ENCODE peak calls at places on chromosome 19, in seven cellular contexts. Q is heart right ventricle, G is tibial nerve, O is ascending aorta, M is IMR-90, F is colonic mucosa, S is HL-60. N is an unnamed sample.

GRCh38 chr19:34976611-34977010 is 12.6 kb upstream of the ZNF792 start:
- DNase-seq in F (no peak), S (no peak), Q (no peak), M (no peak), G (no peak), O (no peak), N (no peak)

GRCh38 chr19:39200818-39201145 is 3.3 kb downstream of the SYCN start:
- DNase-seq in G (no peak), S (no peak), M (no peak), O (no peak), F (no peak), Q (no peak), N (no peak)

GRCh38 chr19:44740351-44740824 is 8.1 kb upstream of the BCL3 start:
- DNase-seq in M (no peak), S (no peak), O (no peak), F (peak; percentile 34), G (no peak), Q (no peak), N (no peak)

GRCh38 chr19:32240316-32240715 is 105.1 kb upstream of the ZNF507 start:
- DNase-seq in O (no peak), F (no peak), Q (no peak), G (no peak), S (no peak), M (no peak), N (no peak)

GRCh38 chr19:39996218-39996810 is 546 bp upstream of the ZNF546 start:
- DNase-seq in F (no peak), O (peak; percentile 70), S (no peak), G (no peak), M (peak; percentile 70), Q (no peak), N (peak; percentile 43)

GRCh38 chr19:56740478-56740877 is 68.9 kb upstream of the ZNF835 start:
- DNase-seq in S (no peak), G (no peak), O (no peak), Q (no peak), F (no peak), M (no peak), N (no peak)

GRCh38 chr19:45087531-45087930 is 5.4 kb upstream of the PPP1R37 start:
- DNase-seq in G (no peak), S (no peak), F (no peak), M (no peak), Q (no peak), O (no peak), N (no peak)

GRCh38 chr19:37217855-37218591 is at the start of gene ZNF383:
- DNase-seq in G (peak; percentile 60), O (peak; percentile 91), Q (peak; percentile 87), S (peak; percentile 90), F (peak; percentile 90), M (peak; percentile 84), N (peak; percentile 94)

GRCh38 chr19:19623383-19623782 is 4.6 kb downstream of the LPAR2 start:
- DNase-seq in M (no peak), Q (no peak), S (no peak), F (no peak), O (no peak), G (no peak), N (no peak)

GRCh38 chr19:44657211-44657921 is 13.7 kb downstream of the PVR start:
- DNase-seq in Q (peak; percentile 71), S (peak; percentile 28), M (peak; percentile 68), G (peak; percentile 37), O (peak; percentile 78), F (peak; percentile 68), N (peak; percentile 77)

GRCh38 chr19:32976223-32976805 is 4.3 kb downstream of the FAAP24 start:
- DNase-seq in O (peak; percentile 70), S (no peak), Q (peak; percentile 69), G (peak; percentile 65), F (peak; percentile 88), M (peak; percentile 62), N (peak; percentile 83)

GRCh38 chr19:8616861-8617260 is 6.3 kb upstream of the ADAMTS10 start:
- DNase-seq in S (no peak), M (no peak), Q (no peak), F (no peak), O (no peak), G (no peak), N (no peak)

GRCh38 chr19:41297628-41298326 is 12.2 kb upstream of the CCDC97 start:
- DNase-seq in Q (no peak), S (no peak), G (no peak), M (no peak), O (no peak), F (no peak), N (no peak)

GRCh38 chr19:49339364-49340068 is 4.3 kb downstream of the CD37 start:
- DNase-seq in M (peak; percentile 50), O (peak; percentile 94), S (no peak), Q (peak; percentile 88), G (peak; percentile 73), F (peak; percentile 86), N (no peak)

GRCh38 chr19:31733591-31733990 is 384.4 kb upstream of the TSHZ3 start:
- DNase-seq in Q (no peak), S (no peak), G (no peak), F (no peak), O (no peak), M (no peak), N (no peak)

GRCh38 chr19:20371911-20372310 is 193.7 kb downstream of the ZNF737 start:
- DNase-seq in S (no peak), Q (no peak), F (no peak), O (no peak), M (no peak), G (no peak), N (no peak)

GRCh38 chr19:34461375-34462100 is 20.0 kb upstream of the WTIP start:
- DNase-seq in O (peak; percentile 71), S (no peak), M (peak; percentile 65), F (no peak), Q (no peak), G (no peak), N (no peak)

GRCh38 chr19:29841559-29842367 is 30.0 kb downstream of the CCNE1 start:
- DNase-seq in G (no peak), M (peak; percentile 57), Q (no peak), S (no peak), F (peak; percentile 31), O (no peak), N (peak; percentile 37)

GRCh38 chr19:50703915-50704548 is 15.6 kb downstream of the SHANK1 start:
- DNase-seq in O (no peak), G (no peak), Q (no peak), S (no peak), M (no peak), F (no peak), N (peak; percentile 40)
- TF ChIP-seq CTCF in O (no peak), G (no peak), Q (no peak), S (no peak), M (peak; percentile 25), F (no peak), N (no peak)

DNA sequence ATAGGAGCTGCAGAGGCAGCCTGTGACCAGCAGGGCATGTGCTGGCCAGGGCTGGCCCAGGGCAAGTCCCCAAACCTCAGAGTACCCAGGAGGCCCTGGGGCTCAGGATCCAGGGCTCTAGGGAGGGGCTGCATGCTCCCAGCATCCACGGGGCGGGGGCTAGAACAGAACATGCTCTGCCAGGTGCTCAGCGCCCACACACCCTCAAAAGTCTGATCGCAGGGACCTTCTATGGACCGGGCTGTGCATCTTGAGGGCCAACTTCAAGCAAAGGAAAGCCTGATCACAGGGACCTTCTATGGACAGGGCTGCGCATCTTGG is 33.5 kb downstream of the ELL start:
- DNase-seq in O (no peak), S (no peak), F (no peak), M (no peak), Q (no peak), G (no peak), N (peak; percentile 14)
- TF ChIP-seq CTCF in O (peak; percentile 27), S (peak; percentile 7), F (peak; percentile 17), M (peak; percentile 36), Q (no peak), G (no peak), N (no peak)

DNA sequence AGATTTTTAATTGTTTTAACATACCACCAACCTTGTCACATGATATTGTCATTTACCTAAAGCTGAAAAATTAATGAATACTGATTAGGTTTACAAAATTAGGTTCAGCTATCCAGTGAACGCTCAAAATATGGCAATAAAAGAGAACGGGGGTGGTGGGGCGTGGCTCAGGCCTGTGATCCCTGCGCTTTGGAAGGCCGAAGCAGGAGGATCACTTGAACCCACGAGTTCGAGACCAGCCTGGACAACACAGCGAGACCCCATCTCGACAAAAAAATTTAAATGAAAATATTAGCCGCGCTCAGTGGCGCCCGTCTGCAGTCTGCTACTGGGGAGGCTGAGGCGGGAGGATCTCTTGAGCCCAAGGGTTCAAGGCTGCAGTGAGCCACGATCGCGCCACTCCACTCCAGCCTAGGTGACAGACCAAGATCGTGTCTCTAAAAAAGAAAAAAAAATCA is 516 bp upstream of the FAM32A start:
- DNase-seq in S (no peak), O (no peak), G (no peak), F (no peak), Q (no peak), M (no peak), N (no peak)
- TF ChIP-seq CTCF in S (no peak), O (no peak), G (no peak), F (no peak), Q (no peak), M (no peak), N (no peak)

GRCh38 chr19:18517606-18518005 is 4.3 kb downstream of the ELL start:
- DNase-seq in Q (no peak), O (no peak), F (no peak), M (no peak), G (no peak), S (no peak), N (no peak)

GRCh38 chr19:18513868-18514267 is 8.0 kb downstream of the ELL start:
- DNase-seq in G (no peak), O (no peak), S (no peak), M (no peak), Q (peak; percentile 53), F (no peak), N (no peak)

GRCh38 chr19:18515959-18516358 is 5.9 kb downstream of the ELL start:
- DNase-seq in S (no peak), G (no peak), F (no peak), O (no peak), Q (no peak), M (no peak), N (no peak)

GRCh38 chr19:18518639-18519038 is 3.2 kb downstream of the ELL start:
- DNase-seq in G (no peak), S (no peak), O (no peak), M (no peak), F (no peak), Q (no peak), N (no peak)

DNA sequence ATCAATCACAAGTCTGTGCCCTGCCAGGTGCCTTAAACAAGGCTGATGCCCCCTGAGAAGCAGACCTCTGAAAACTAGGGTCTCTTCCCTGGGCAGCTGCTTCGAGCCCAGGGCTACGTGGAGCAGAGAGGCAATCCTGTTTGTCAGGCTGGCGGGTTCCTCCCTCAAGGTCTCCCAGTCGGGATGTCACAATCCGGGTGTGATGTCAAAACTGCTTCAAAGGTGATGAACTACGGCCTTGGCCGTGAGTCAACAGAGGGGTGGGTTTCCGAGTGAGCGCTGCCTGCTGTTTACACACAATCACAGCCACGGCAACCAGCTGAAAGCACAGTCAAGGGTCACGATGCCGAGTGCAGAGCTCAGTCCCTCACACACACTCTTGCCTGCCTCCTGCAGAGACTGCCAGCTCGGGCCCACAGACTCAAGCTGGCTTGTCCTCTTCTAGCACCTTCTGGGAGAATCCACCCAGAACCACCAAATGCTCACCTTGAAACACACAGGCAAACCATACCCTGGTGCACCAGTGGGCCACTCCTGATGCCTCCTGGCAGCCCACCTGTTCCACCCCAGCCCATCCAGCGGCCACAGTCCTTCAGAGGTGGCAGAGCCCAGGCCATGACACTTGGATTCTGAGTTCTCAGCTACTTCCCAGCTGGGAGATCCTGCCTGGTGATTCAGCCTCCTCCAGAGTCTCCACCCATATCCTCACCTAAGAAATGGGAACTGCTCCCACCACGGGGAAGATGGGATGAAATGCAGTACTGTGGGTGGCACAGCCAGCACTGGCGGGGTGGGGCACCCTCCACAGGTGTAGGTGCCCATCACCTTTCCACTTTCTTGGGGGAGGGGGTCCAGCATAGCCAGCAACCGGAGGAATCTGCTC is 6.8 kb downstream of the ELL start:
- DNase-seq in O (peak; percentile 86), Q (peak; percentile 48), S (peak; percentile 69), M (peak; percentile 67), G (no peak), F (peak; percentile 71), N (peak; percentile 52)
- TF ChIP-seq CTCF in O (no peak), Q (no peak), S (no peak), M (no peak), G (no peak), F (no peak), N (no peak)

N was measured in Calu3.